ENCODE peak calls at places on chromosome 22, in nine cellular contexts. H is A549, P is breast epithelium, O is uterus, K is Peyer's patch, Z is HCT116, A is lower leg skin, D is suprapubic skin, F is NB4. X is an unnamed sample.
A peak's percentile ranks its signal among the peaks of the same experiment; 100 is the strongest.

GRCh38 chr22:48782817-48783511 is 1044.7 kb downstream of the BRD1 start:
- DNase-seq in H (no peak), P (no peak), O (no peak), K (no peak), Z (peak; percentile 7), A (peak; percentile 7), D (no peak), F (peak; percentile 21), X (no peak)

GRCh38 chr22:40247976-40248375 is 70.3 kb downstream of the TNRC6B start:
- DNase-seq in H (no peak), P (no peak), O (no peak), K (no peak), Z (no peak), A (no peak), D (no peak), F (no peak), X (no peak)

GRCh38 chr22:19203839-19204238 is 25.3 kb upstream of the SLC25A1 start:
- DNase-seq in H (no peak), P (no peak), O (no peak), K (no peak), Z (no peak), A (no peak), D (no peak), F (no peak), X (no peak)

GRCh38 chr22:31120642-31121041 is 2.1 kb upstream of the INPP5J start:
- DNase-seq in H (no peak), P (no peak), O (no peak), K (no peak), Z (no peak), A (no peak), D (no peak), F (no peak), X (no peak)

GRCh38 chr22:32031466-32031865 is 11.6 kb upstream of the SLC5A1 start:
- DNase-seq in H (no peak), P (no peak), O (no peak), K (no peak), Z (no peak), A (no peak), D (no peak), F (no peak), X (no peak)

GRCh38 chr22:39997939-39998726 is 3.4 kb downstream of the FAM83F start:
- DNase-seq in H (peak; percentile 23), P (peak; percentile 85), O (peak; percentile 21), K (peak; percentile 78), Z (no peak), A (no peak), D (no peak), F (no peak), X (no peak)

GRCh38 chr22:48186121-48186790 is 1423.8 kb downstream of the TBC1D22A start:
- DNase-seq in H (no peak), P (no peak), O (peak; percentile 56), K (no peak), Z (no peak), A (no peak), D (no peak), F (no peak), X (no peak)

GRCh38 chr22:32396746-32397145 is 15.3 kb downstream of the RTCB start:
- DNase-seq in H (no peak), P (no peak), O (no peak), K (no peak), Z (no peak), A (peak; percentile 49), D (no peak), F (no peak), X (no peak)

GRCh38 chr22:19035474-19036228 is 86.6 kb downstream of the DGCR2 start:
- DNase-seq in H (peak; percentile 10), P (no peak), O (no peak), K (no peak), Z (no peak), A (no peak), D (peak; percentile 55), F (peak; percentile 65), X (no peak)

GRCh38 chr22:20299736-20300136 is 20.1 kb downstream of the DGCR6L start:
- DNase-seq in H (no peak), P (no peak), O (no peak), K (no peak), Z (no peak), A (no peak), D (no peak), F (peak; percentile 35), X (peak; percentile 68)

GRCh38 chr22:29720824-29721323 is 1.1 kb downstream of the CABP7 start:
- DNase-seq in H (no peak), P (no peak), O (no peak), K (no peak), Z (no peak), A (no peak), D (no peak), F (no peak), X (no peak)

GRCh38 chr22:23217171-23218052 is 37.1 kb downstream of the BCR start:
- DNase-seq in H (no peak), P (no peak), O (no peak), K (peak; percentile 39), Z (no peak), A (no peak), D (no peak), F (peak; percentile 15), X (peak; percentile 37)

GRCh38 chr22:37304595-37305343 is 22.5 kb downstream of the CYTH4 start:
- DNase-seq in H (no peak), P (no peak), O (no peak), K (no peak), Z (no peak), A (no peak), D (no peak), F (peak; percentile 58), X (no peak)

GRCh38 chr22:50267591-50268390 is 2.4 kb downstream of the MAPK11 start:
- DNase-seq in H (peak; percentile 60), P (peak; percentile 75), O (peak; percentile 70), K (peak; percentile 83), Z (no peak), A (peak; percentile 43), D (no peak), F (no peak), X (peak; percentile 86)

GRCh38 chr22:49372111-49372529 is 455.6 kb downstream of the BRD1 start:
- DNase-seq in H (no peak), P (no peak), O (no peak), K (no peak), Z (no peak), A (peak; percentile 3), D (peak; percentile 48), F (peak; percentile 13), X (no peak)

GRCh38 chr22:40668611-40669390 is 10.5 kb upstream of the MCHR1 start:
- DNase-seq in H (peak; percentile 70), P (no peak), O (no peak), K (no peak), Z (peak; percentile 31), A (no peak), D (no peak), F (no peak), X (no peak)

GRCh38 chr22:40270031-40270430 is 76.3 kb upstream of the ADSL start:
- DNase-seq in H (no peak), P (no peak), O (no peak), K (no peak), Z (no peak), A (no peak), D (no peak), F (no peak), X (no peak)

GRCh38 chr22:21038405-21038804 is 6.0 kb upstream of the SLC7A4 start:
- DNase-seq in H (no peak), P (no peak), O (no peak), K (no peak), Z (no peak), A (no peak), D (no peak), F (no peak), X (no peak)

GRCh38 chr22:38180841-38181452 is 683 bp downstream of the PLA2G6 start:
- DNase-seq in H (no peak), P (no peak), O (no peak), K (peak; percentile 67), Z (no peak), A (no peak), D (no peak), F (no peak), X (no peak)

GRCh38 chr22:29316429-29316828 is 932 bp upstream of the RASL10A start:
- DNase-seq in H (no peak), P (no peak), O (no peak), K (no peak), Z (no peak), A (no peak), D (peak; percentile 64), F (no peak), X (no peak)

GRCh38 chr22:44026066-44026629 is 2.0 kb downstream of the PARVB start:
- DNase-seq in H (no peak), P (no peak), O (no peak), K (no peak), Z (no peak), A (no peak), D (no peak), F (no peak), X (no peak)
- H3K4me3 ChIP-seq in H (no peak overlapping the region), P (peak overlapping the region; percentile 94), O (no peak overlapping the region), K (peak overlapping the region; percentile 82), Z (no peak overlapping the region), A (no peak overlapping the region), D (peak overlapping the region; percentile 68), F (peak overlapping the region; percentile 16), X (no peak overlapping the region)

GRCh38 chr22:46775364-46775758 is 12.9 kb downstream of the TBC1D22A start:
- DNase-seq in H (no peak), P (no peak), O (no peak), K (no peak), Z (no peak), A (no peak), D (peak; percentile 47), F (no peak), X (no peak)
- TF ChIP-seq CTCF in H (no peak), P (no peak), O (no peak), K (no peak), Z (no peak), A (no peak), D (no peak), F (no peak), X (no peak)

DNA sequence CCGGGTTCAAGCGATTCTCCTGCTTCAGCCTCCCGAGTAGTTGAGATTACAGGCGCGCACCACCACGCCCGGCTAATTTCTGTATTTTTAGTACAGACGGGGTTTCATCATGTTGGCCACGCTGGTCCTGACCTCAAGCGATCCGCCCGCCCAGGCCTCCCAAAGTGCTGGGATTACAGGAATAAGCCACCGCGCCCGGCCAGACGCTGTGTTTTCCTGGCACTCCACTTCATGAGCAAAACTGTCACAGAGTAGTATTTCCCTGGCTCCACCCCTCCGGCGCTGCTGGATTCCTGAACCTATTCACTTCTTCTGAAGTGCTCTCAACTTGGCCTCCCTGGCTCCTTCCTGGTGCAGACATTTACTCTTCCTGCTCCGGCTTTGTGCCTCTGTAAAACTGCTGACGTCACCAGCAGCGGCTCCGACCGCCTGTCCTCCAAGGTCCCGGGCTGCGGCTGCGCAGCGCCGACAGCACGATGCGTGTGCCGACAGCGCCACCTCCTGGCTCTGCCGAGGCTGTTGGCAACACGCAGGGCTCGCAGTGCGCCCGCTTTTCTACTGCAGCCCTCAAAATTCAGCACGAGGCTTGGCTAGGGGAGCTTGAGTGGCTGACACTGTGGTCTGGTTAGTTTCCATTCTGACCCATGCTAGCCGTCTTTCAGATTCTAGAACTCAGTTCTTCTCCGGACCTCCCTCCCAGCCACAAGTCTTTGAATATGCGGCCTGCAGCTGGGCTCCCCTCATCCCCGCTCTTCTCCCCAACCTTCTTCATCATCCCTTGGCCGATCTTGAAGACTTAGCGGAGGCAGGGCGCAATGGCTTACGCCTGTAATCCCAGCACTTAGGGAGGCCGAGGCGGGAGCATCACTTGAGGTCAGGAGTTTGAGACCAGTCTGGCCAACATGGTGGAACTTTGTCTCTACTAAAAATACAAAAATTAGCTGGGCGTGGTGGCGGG is 36.6 kb downstream of the APOL3 start:
- DNase-seq in H (peak; percentile 93), P (peak; percentile 89), O (peak; percentile 95), K (peak; percentile 96), Z (peak; percentile 83), A (peak; percentile 92), D (peak; percentile 96), F (peak; percentile 93), X (peak; percentile 97)
- TF ChIP-seq POLR2A in H (peak; percentile 30), P (no peak), O (peak; percentile 50), K (no peak), Z (peak; percentile 33), A (no peak), D (no peak), F (peak; percentile 27), X (peak; percentile 5)

GRCh38 chr22:25403284-25403606 is 161.2 kb upstream of the GRK3 start:
- DNase-seq in H (no peak), P (no peak), O (no peak), K (no peak), Z (no peak), A (no peak), D (no peak), F (peak; percentile 24), X (no peak)
- H3K4me3 ChIP-seq in H (peak overlapping the region; percentile 98), P (peak overlapping the region; percentile 99), O (no peak overlapping the region), K (no peak overlapping the region), Z (peak overlapping the region; percentile 73), A (no peak overlapping the region), D (peak overlapping the region; percentile 63), F (peak overlapping the region; percentile 89), X (no peak overlapping the region)